ENCODE peak calls at places on chromosome 10, in five cellular contexts. Q, A, E, X and G are unnamed samples.

GRCh38 chr10:6701289-6701688 is 121.2 kb upstream of the PRKCQ start:
- DNase-seq in Q (no peak), X (no peak), A (no peak), E (no peak), G (no peak)

GRCh38 chr10:132469197-132469942 is 68.2 kb upstream of the INPP5A start:
- DNase-seq in E (no peak), Q (no peak), X (no peak), A (no peak), G (no peak)

GRCh38 chr10:95245425-95246055 is 45.3 kb downstream of the PDLIM1 start:
- DNase-seq in E (no peak), Q (no peak), X (no peak), A (no peak), G (peak; percentile 62)

GRCh38 chr10:113939212-113939860 is 84.9 kb downstream of the NHLRC2 start:
- DNase-seq in Q (no peak), A (no peak), X (no peak), E (no peak), G (no peak)

GRCh38 chr10:21293518-21294356 is 231.7 kb downstream of the SKIDA1 start:
- DNase-seq in Q (no peak), E (no peak), X (no peak), A (no peak), G (no peak)

GRCh38 chr10:33180390-33180789 is 154.1 kb downstream of the NRP1 start:
- DNase-seq in E (no peak), X (no peak), A (peak; percentile 64), Q (no peak), G (no peak)

GRCh38 chr10:96334888-96335526 is 23.8 kb downstream of the OPALIN start:
- DNase-seq in X (peak; percentile 33), Q (peak; percentile 17), A (peak; percentile 48), E (no peak), G (no peak)

GRCh38 chr10:133162178-133162909 is 2.3 kb downstream of the KNDC1 start:
- DNase-seq in E (no peak), Q (no peak), X (no peak), A (no peak), G (no peak)

GRCh38 chr10:19003341-19003740 is 45.3 kb upstream of the MALRD1 start:
- DNase-seq in Q (no peak), E (peak; percentile 34), X (no peak), A (no peak), G (no peak)

GRCh38 chr10:129694633-129695356 is 227.8 kb downstream of the MGMT start:
- DNase-seq in A (no peak), E (peak; percentile 59), X (no peak), Q (no peak), G (no peak)

GRCh38 chr10:77804371-77804770 is 122.2 kb downstream of the DLG5 start:
- DNase-seq in Q (no peak), A (no peak), E (no peak), X (no peak), G (no peak)

GRCh38 chr10:97069576-97070362 is 116.0 kb downstream of the SLIT1 start:
- DNase-seq in Q (peak; percentile 17), E (no peak), A (peak; percentile 7), X (no peak), G (no peak)

GRCh38 chr10:118742787-118743186 is 12.0 kb downstream of the CACUL1 start:
- DNase-seq in A (peak; percentile 57), Q (no peak), E (no peak), X (no peak), G (no peak)

GRCh38 chr10:43259981-43260761 is 6.7 kb downstream of the RASGEF1A start:
- DNase-seq in X (no peak), A (no peak), Q (no peak), E (peak; percentile 58), G (peak; percentile 17)

GRCh38 chr10:123787566-123787965 is 104.0 kb downstream of the CPXM2 start:
- DNase-seq in E (no peak), X (no peak), A (no peak), Q (no peak), G (no peak)

GRCh38 chr10:70541738-70542564 is 60.6 kb downstream of the PRF1 start:
- DNase-seq in E (no peak), X (no peak), A (no peak), Q (no peak), G (no peak)

GRCh38 chr10:76034236-76035009 is 603.0 kb downstream of the LRMDA start:
- DNase-seq in A (no peak), Q (no peak), E (no peak), X (no peak), G (no peak)

GRCh38 chr10:99329238-99329890 is at the start of gene CNNM1:
- DNase-seq in E (no peak), A (peak; percentile 16), X (peak; percentile 13), Q (no peak), G (peak; percentile 45)

GRCh38 chr10:1347962-1348772 is 292.0 kb downstream of the WDR37 start:
- DNase-seq in E (no peak), X (no peak), A (no peak), Q (no peak), G (no peak)

GRCh38 chr10:1359599-1359955 is 303.4 kb downstream of the WDR37 start:
- DNase-seq in X (no peak), E (no peak), Q (no peak), A (no peak), G (no peak)

GRCh38 chr10:44967596-44967995 is 8.0 kb downstream of the RASSF4 start:
- DNase-seq in Q (no peak), E (peak; percentile 35), X (no peak), A (no peak), G (no peak)

GRCh38 chr10:112203328-112204076 is 19.9 kb upstream of the GPAM start:
- DNase-seq in A (no peak), E (no peak), X (no peak), Q (no peak), G (peak; percentile 34)

GRCh38 chr10:105252908-105253307 is 611.8 kb downstream of the SORCS3 start:
- DNase-seq in A (no peak), X (no peak), Q (no peak), E (no peak), G (no peak)

GRCh38 chr10:61304751-61305150 is 148.4 kb downstream of the TMEM26 start:
- DNase-seq in A (peak; percentile 11), E (no peak), X (no peak), Q (no peak), G (no peak)

GRCh38 chr10:116470768-116471415 is 43.2 kb downstream of the PNLIPRP3 start:
- DNase-seq in Q (peak; percentile 1), E (no peak), A (no peak), X (no peak), G (no peak)

GRCh38 chr10:14146005-14146404 is 184.7 kb downstream of the FRMD4A start:
- DNase-seq in X (no peak), A (peak; percentile 48), E (no peak), Q (peak; percentile 14), G (no peak)

GRCh38 chr10:117429644-117430043 is 54.4 kb upstream of the PDZD8 start:
- DNase-seq in Q (no peak), X (no peak), A (no peak), E (no peak), G (no peak)

GRCh38 chr10:6062101-6062771 is at the start of gene IL2RA:
- DNase-seq in A (no peak), Q (no peak), X (peak; percentile 57), E (peak; percentile 24), G (no peak)

GRCh38 chr10:69389827-69390490 is 26.8 kb downstream of the TACR2 start:
- DNase-seq in A (peak; percentile 52), Q (no peak), X (no peak), E (peak; percentile 43), G (no peak)

GRCh38 chr10:31582365-31583052 is 263.5 kb downstream of the ZEB1 start:
- DNase-seq in A (no peak), Q (no peak), E (peak; percentile 30), X (no peak), G (no peak)

GRCh38 chr10:118052816-118053215 is 6.1 kb upstream of the RAB11FIP2 start:
- DNase-seq in A (no peak), E (no peak), Q (no peak), X (no peak), G (no peak)

GRCh38 chr10:53580465-53580864 is 807.9 kb upstream of the MBL2 start:
- DNase-seq in X (no peak), E (no peak), A (no peak), Q (no peak), G (no peak)

GRCh38 chr10:37436361-37436760 is 311.0 kb downstream of the ANKRD30A start:
- DNase-seq in Q (no peak), X (no peak), E (no peak), A (no peak), G (no peak)

DNA sequence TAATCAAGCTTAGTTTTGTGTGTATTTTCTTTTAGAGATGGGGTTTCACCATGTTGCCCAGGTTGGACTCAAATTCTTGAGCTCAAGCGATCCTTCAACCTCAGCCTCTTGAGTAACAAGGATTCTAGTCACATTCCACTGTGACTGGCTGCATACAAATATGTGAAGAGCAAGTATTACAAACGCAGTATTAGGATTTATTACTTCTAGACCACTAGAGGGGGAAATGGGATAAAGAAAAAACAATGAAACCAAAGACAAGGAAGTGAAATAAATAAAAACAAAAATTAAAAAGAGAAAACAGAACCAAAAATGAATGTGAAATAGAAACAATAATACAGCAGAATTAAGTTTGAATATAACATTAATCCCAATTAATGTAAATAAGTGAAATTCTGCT is 308.7 kb downstream of the ANKRD30A start:
- DNase-seq in A (peak; percentile 11), E (no peak), Q (no peak), X (no peak), G (no peak)
- TF ChIP-seq CTCF in A (peak; percentile 7), E (peak; percentile 16), Q (no peak), X (no peak), G (no peak)

GRCh38 chr10:110388682-110389052 is 83.9 kb upstream of the SMNDC1 start:
- DNase-seq in Q (no peak), X (no peak), E (no peak), A (no peak), G (no peak)
- TF ChIP-seq CTCF in Q (peak; percentile 31), X (no peak), E (no peak), A (peak; percentile 30), G (no peak)

GRCh38 chr10:120995768-120996167 is 144.6 kb downstream of the WDR11 start:
- DNase-seq in X (no peak), Q (no peak), A (no peak), E (no peak), G (no peak)
- TF ChIP-seq CTCF in X (no peak), Q (no peak), A (no peak), E (no peak), G (no peak)

GRCh38 chr10:26626066-26626465 is 71.4 kb upstream of the PDSS1 start:
- DNase-seq in Q (no peak), E (no peak), A (no peak), X (no peak), G (no peak)

GRCh38 chr10:26622891-26623290 is 74.6 kb upstream of the PDSS1 start:
- DNase-seq in A (no peak), Q (no peak), X (no peak), E (no peak), G (no peak)

GRCh38 chr10:26624017-26624416 is 73.5 kb upstream of the PDSS1 start:
- DNase-seq in E (no peak), Q (no peak), X (no peak), A (no peak), G (no peak)

GRCh38 chr10:26628395-26628794 is 69.1 kb upstream of the PDSS1 start:
- DNase-seq in Q (no peak), A (no peak), E (no peak), X (no peak), G (no peak)

DNA sequence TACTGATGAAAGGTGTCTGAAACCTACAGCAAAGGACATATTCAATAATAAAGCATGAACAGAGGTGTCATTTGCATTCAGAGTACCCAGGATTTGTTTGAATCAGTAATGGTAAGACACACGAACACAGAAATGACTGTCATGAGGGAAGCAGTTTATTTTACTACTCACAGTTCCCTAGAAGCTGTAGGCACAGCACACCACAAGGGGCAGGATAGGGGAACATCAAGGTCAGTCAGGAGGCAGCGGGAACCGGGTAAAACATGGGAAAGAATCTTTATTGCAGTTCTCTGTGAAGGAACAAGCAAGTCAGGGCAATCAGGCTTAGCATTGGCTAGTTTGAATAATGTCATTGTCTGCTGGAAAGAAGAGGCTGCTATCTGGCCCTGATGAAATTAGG is 70.2 kb upstream of the PDSS1 start:
- DNase-seq in E (no peak), A (no peak), X (no peak), Q (no peak), G (no peak)
- TF ChIP-seq CTCF in E (no peak), A (no peak), X (no peak), Q (peak; percentile 24), G (no peak)